ENCODE peak calls at places on chromosomes 1 and 21, in five cellular contexts. U is body of pancreas, A is breast epithelium, W is HCT116, F is HepG2. X is an unnamed sample.

GRCh38 chr1:209589440-209589839 is 5.9 kb downstream of the CAMK1G start:
- DNase-seq in F (no peak), U (no peak), A (no peak), W (no peak), X (no peak)

GRCh38 chr1:16165548-16165947 is 9.7 kb upstream of the EPHA2 start:
- DNase-seq in A (no peak), W (no peak), F (no peak), U (no peak), X (no peak)

GRCh38 chr1:244327533-244327932 is 124.2 kb downstream of the ADSS2 start:
- DNase-seq in W (no peak), F (peak), A (no peak), U (no peak), X (no peak)

GRCh38 chr1:3310718-3311400 is 143.6 kb upstream of the ARHGEF16 start:
- DNase-seq in W (no peak), U (no peak), F (no peak), A (no peak), X (no peak)

GRCh38 chr1:89298461-89298860 is 25.8 kb upstream of the GBP5 start:
- DNase-seq in W (no peak), A (no peak), F (no peak), U (no peak), X (no peak)

GRCh38 chr21:26130249-26130896 is 40.2 kb downstream of the APP start:
- DNase-seq in U (no peak), W (no peak), A (no peak), F (no peak), X (no peak)

GRCh38 chr1:215992620-215993019 is 425.5 kb downstream of the KCTD3 start:
- DNase-seq in W (no peak), F (peak), U (no peak), A (no peak), X (no peak)

GRCh38 chr1:220696863-220697231 is 6.7 kb downstream of the C1orf115 start:
- DNase-seq in A (no peak), W (no peak), U (no peak), F (no peak), X (no peak)

GRCh38 chr21:16742116-16742515 is 770.7 kb upstream of the CXADR start:
- DNase-seq in W (no peak), F (no peak), U (peak), A (peak), X (no peak)

GRCh38 chr1:18536356-18536755 is 55.6 kb downstream of the KLHDC7A start:
- DNase-seq in A (no peak), W (no peak), U (no peak), F (no peak), X (no peak)

GRCh38 chr1:186059311-186059710 is 315.7 kb downstream of the TPR start:
- DNase-seq in W (no peak), U (peak), F (no peak), A (no peak), X (no peak)

GRCh38 chr1:21220815-21221214 is 44.1 kb upstream of the EIF4G3 start:
- DNase-seq in A (no peak), W (no peak), U (peak), F (no peak), X (no peak)

GRCh38 chr1:246215505-246215893 is 291.6 kb downstream of the SMYD3 start:
- DNase-seq in W (no peak), U (no peak), F (no peak), A (no peak), X (no peak)

GRCh38 chr1:97820470-97821188 is 100.2 kb downstream of the DPYD start:
- DNase-seq in W (peak), F (peak), U (no peak), A (no peak), X (no peak)

GRCh38 chr21:34900376-34900775 is 148.7 kb downstream of the RUNX1 start:
- DNase-seq in U (no peak), W (no peak), A (no peak), F (no peak), X (no peak)

GRCh38 chr1:159056069-159056698 is 20.4 kb downstream of the AIM2 start:
- DNase-seq in U (no peak), A (no peak), F (no peak), W (no peak), X (no peak)

GRCh38 chr1:86151427-86151826 is 5.1 kb downstream of the COL24A1 start:
- DNase-seq in U (no peak), W (no peak), A (no peak), F (no peak), X (no peak)

GRCh38 chr1:178052650-178053461 is 41.0 kb upstream of the RASAL2 start:
- DNase-seq in F (peak), A (no peak), W (no peak), U (no peak), X (no peak)
- H3K4me3 ChIP-seq in F (peak), A (no peak), W (no peak), U (no peak), X (no peak)

DNA sequence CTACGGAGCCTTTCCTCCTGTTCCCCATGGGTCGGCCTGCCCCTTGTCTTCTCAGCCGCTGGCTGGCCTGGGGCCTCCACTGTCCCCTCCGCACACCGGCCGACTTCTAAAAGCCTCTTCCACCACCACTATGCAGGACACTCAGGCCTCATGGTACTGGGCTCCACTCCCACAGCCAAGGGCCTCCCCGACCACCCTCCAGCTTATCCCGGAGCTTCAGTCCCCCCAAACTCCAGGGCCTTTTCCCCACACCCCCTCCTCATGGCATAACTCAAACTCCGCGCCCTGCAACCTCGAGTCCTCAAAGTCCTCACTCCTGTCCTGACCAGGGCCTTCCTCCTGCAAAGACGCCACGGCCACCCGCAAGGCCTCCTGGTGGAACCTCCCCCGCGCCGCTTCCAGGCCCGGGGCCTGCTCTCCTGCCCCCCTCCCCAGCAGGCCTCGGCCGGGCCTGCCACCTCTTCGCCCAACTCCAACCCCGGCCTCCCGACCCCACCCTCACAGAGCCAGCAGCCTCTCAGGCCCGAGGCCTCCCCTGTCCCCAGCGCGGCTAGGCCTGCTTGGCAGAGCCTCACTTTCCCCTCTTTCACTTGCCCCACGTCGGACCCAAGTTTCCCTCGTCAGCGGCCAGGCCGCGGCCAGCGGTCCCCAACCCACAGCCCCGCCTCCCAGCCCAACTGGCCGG is 1.9 kb downstream of the LRRC41 start:
- DNase-seq in W (no peak), A (no peak), U (peak), F (peak), X (no peak)
- TF ChIP-seq POLR2A in W (no peak), A (no peak), U (no peak), F (no peak), X (no peak)

DNA sequence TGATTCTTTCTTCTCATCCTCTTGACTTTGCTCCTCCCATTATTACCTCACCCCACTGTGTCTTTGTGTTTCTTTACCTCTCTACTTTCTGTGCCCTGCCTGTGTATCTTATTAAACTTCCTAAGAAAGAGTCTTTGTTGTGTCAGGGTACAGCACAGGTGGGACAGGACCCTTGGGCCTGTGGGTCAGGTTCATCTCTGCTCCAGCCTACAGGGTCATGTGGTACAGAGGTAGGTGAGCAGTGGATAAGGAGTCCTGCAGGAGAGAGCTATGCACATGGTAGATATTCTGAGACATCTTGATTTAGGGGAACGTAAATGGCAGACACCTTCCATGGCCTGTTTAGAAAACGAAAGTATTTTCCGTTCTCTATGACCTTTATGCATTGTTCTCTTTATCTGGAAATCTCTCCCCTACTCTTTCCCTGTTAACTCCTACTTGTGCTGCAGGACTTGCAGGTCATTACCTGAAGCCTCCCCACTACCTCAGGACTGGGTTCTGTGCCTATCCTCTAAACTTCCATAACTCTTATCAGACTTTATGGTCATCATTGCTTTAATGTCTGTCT is 9.9 kb downstream of the GIPC2 start:
- DNase-seq in F (no peak), A (no peak), W (no peak), U (no peak), X (no peak)
- H3K4me3 ChIP-seq in F (no peak), A (no peak), W (no peak), U (no peak), X (peak)

GRCh38 chr1:156281281-156282142 is 1.1 kb downstream of the SMG5 start:
- DNase-seq in F (peak), U (peak), A (no peak), W (no peak), X (no peak)
- TF ChIP-seq POLR2A in F (no peak), U (no peak), A (no peak), W (no peak), X (no peak)

X was measured in Peyer's patch.